ENCODE peak calls at places on chromosomes 5 and 9, in eight cellular contexts. One of them, this sample, is unnamed.
A peak's percentile ranks its signal among the peaks of the same experiment; 100 is the strongest.

GRCh38 chr5:148836272-148837250 is 10.2 kb downstream of the ADRB2 start:
- DNase-seq in H9: no peak
- DNase-seq in thoracic aorta: no peak
- DNase-seq in IMR-90: no peak
- DNase-seq in kidney: no peak
- DNase-seq in neural progenitor cell: no peak
- DNase-seq in endothelial cell of umbilical vein: no peak
- DNase-seq in GM23338: no peak
- DNase-seq in this sample: no peak

GRCh38 chr5:41788800-41789395 is 81.3 kb downstream of the OXCT1 start:
- DNase-seq in H9: no peak
- DNase-seq in thoracic aorta: no peak
- DNase-seq in IMR-90: peak; percentile 74
- DNase-seq in kidney: no peak
- DNase-seq in neural progenitor cell: no peak
- DNase-seq in endothelial cell of umbilical vein: peak; percentile 95
- DNase-seq in GM23338: no peak
- DNase-seq in this sample: no peak

GRCh38 chr5:131268758-131269370 is 5.0 kb downstream of the CDC42SE2 start:
- DNase-seq in H9: no peak
- DNase-seq in thoracic aorta: no peak
- DNase-seq in IMR-90: peak; percentile 52
- DNase-seq in kidney: no peak
- DNase-seq in neural progenitor cell: no peak
- DNase-seq in endothelial cell of umbilical vein: no peak
- DNase-seq in GM23338: no peak
- DNase-seq in this sample: no peak

GRCh38 chr5:61653802-61654580 is 321.9 kb downstream of the ZSWIM6 start:
- DNase-seq in H9: no peak
- DNase-seq in thoracic aorta: no peak
- DNase-seq in IMR-90: no peak
- DNase-seq in kidney: no peak
- DNase-seq in neural progenitor cell: no peak
- DNase-seq in endothelial cell of umbilical vein: no peak
- DNase-seq in GM23338: peak; percentile 20
- DNase-seq in this sample: no peak

GRCh38 chr5:93053825-93054224 is 527.2 kb downstream of the NR2F1-AS1 start:
- DNase-seq in H9: no peak
- DNase-seq in thoracic aorta: no peak
- DNase-seq in IMR-90: peak; percentile 83
- DNase-seq in kidney: no peak
- DNase-seq in neural progenitor cell: no peak
- DNase-seq in endothelial cell of umbilical vein: no peak
- DNase-seq in GM23338: no peak
- DNase-seq in this sample: no peak

GRCh38 chr5:120516799-120517198 is 52.7 kb downstream of the PRR16 start:
- DNase-seq in H9: no peak
- DNase-seq in thoracic aorta: no peak
- DNase-seq in IMR-90: peak; percentile 63
- DNase-seq in kidney: no peak
- DNase-seq in neural progenitor cell: no peak
- DNase-seq in endothelial cell of umbilical vein: no peak
- DNase-seq in GM23338: no peak
- DNase-seq in this sample: no peak

GRCh38 chr5:35813456-35813855 is 43.2 kb upstream of the IL7R start:
- DNase-seq in H9: no peak
- DNase-seq in thoracic aorta: no peak
- DNase-seq in IMR-90: peak; percentile 44
- DNase-seq in kidney: no peak
- DNase-seq in neural progenitor cell: no peak
- DNase-seq in endothelial cell of umbilical vein: no peak
- DNase-seq in GM23338: no peak
- DNase-seq in this sample: no peak

GRCh38 chr5:111973946-111974345 is 217.0 kb upstream of the NREP start:
- DNase-seq in H9: no peak
- DNase-seq in thoracic aorta: no peak
- DNase-seq in IMR-90: no peak
- DNase-seq in kidney: no peak
- DNase-seq in neural progenitor cell: no peak
- DNase-seq in endothelial cell of umbilical vein: no peak
- DNase-seq in GM23338: no peak
- DNase-seq in this sample: no peak

GRCh38 chr5:50667653-50668403 is 1.4 kb downstream of the PARP8 start:
- DNase-seq in H9: peak; percentile 77
- DNase-seq in thoracic aorta: no peak
- DNase-seq in IMR-90: peak; percentile 52
- DNase-seq in kidney: peak; percentile 91
- DNase-seq in neural progenitor cell: peak; percentile 85
- DNase-seq in endothelial cell of umbilical vein: peak; percentile 10
- DNase-seq in GM23338: peak; percentile 92
- DNase-seq in this sample: peak; percentile 92

GRCh38 chr9:91151014-91151740 is 210.5 kb downstream of the AUH start:
- DNase-seq in H9: no peak
- DNase-seq in thoracic aorta: no peak
- DNase-seq in IMR-90: peak; percentile 81
- DNase-seq in kidney: no peak
- DNase-seq in neural progenitor cell: no peak
- DNase-seq in endothelial cell of umbilical vein: no peak
- DNase-seq in GM23338: no peak
- DNase-seq in this sample: no peak

GRCh38 chr5:1507961-1508678 is 15.6 kb downstream of the LPCAT1 start:
- DNase-seq in H9: no peak
- DNase-seq in thoracic aorta: no peak
- DNase-seq in IMR-90: no peak
- DNase-seq in kidney: peak; percentile 52
- DNase-seq in neural progenitor cell: no peak
- DNase-seq in endothelial cell of umbilical vein: no peak
- DNase-seq in GM23338: no peak
- DNase-seq in this sample: peak; percentile 14

GRCh38 chr5:59768204-59769040 is 125.1 kb downstream of the PDE4D start:
- DNase-seq in H9: peak; percentile 69
- DNase-seq in thoracic aorta: no peak
- DNase-seq in IMR-90: peak; percentile 33
- DNase-seq in kidney: peak; percentile 79
- DNase-seq in neural progenitor cell: peak; percentile 93
- DNase-seq in endothelial cell of umbilical vein: peak; percentile 94
- DNase-seq in GM23338: peak; percentile 81
- DNase-seq in this sample: peak; percentile 31

GRCh38 chr9:134634667-134635230 is 6.9 kb upstream of the COL5A1 start:
- DNase-seq in H9: peak; percentile 12
- DNase-seq in thoracic aorta: no peak
- DNase-seq in IMR-90: no peak
- DNase-seq in kidney: no peak
- DNase-seq in neural progenitor cell: no peak
- DNase-seq in endothelial cell of umbilical vein: no peak
- DNase-seq in GM23338: no peak
- DNase-seq in this sample: no peak

GRCh38 chr5:22572941-22573340 is 280.2 kb downstream of the CDH12 start:
- DNase-seq in H9: no peak
- DNase-seq in thoracic aorta: no peak
- DNase-seq in IMR-90: no peak
- DNase-seq in kidney: no peak
- DNase-seq in neural progenitor cell: no peak
- DNase-seq in endothelial cell of umbilical vein: no peak
- DNase-seq in GM23338: no peak
- DNase-seq in this sample: no peak

GRCh38 chr5:5767286-5767928 is 344.9 kb downstream of the ICE1 start:
- DNase-seq in H9: no peak
- DNase-seq in thoracic aorta: no peak
- DNase-seq in IMR-90: no peak
- DNase-seq in kidney: no peak
- DNase-seq in neural progenitor cell: no peak
- DNase-seq in endothelial cell of umbilical vein: no peak
- DNase-seq in GM23338: no peak
- DNase-seq in this sample: no peak

GRCh38 chr9:96741771-96742170 is 36.1 kb downstream of the ZNF510 start:
- DNase-seq in H9: no peak
- DNase-seq in thoracic aorta: no peak
- DNase-seq in IMR-90: no peak
- DNase-seq in kidney: no peak
- DNase-seq in neural progenitor cell: no peak
- DNase-seq in endothelial cell of umbilical vein: no peak
- DNase-seq in GM23338: no peak
- DNase-seq in this sample: no peak

GRCh38 chr9:89978185-89978584 is 373.4 kb downstream of the GADD45G start:
- DNase-seq in H9: peak; percentile 53
- DNase-seq in thoracic aorta: no peak
- DNase-seq in IMR-90: peak; percentile 21
- DNase-seq in kidney: no peak
- DNase-seq in neural progenitor cell: peak; percentile 29
- DNase-seq in endothelial cell of umbilical vein: no peak
- DNase-seq in GM23338: peak; percentile 61
- DNase-seq in this sample: no peak

GRCh38 chr5:322281-322941 is 897 bp downstream of the AHRR start:
- DNase-seq in H9: peak; percentile 56
- DNase-seq in thoracic aorta: no peak
- DNase-seq in IMR-90: peak; percentile 36
- DNase-seq in kidney: no peak
- DNase-seq in neural progenitor cell: no peak
- DNase-seq in endothelial cell of umbilical vein: peak; percentile 30
- DNase-seq in GM23338: peak; percentile 59
- DNase-seq in this sample: no peak

GRCh38 chr9:114743446-114743845 is 61.5 kb upstream of the TEX48 start:
- DNase-seq in H9: no peak
- DNase-seq in thoracic aorta: no peak
- DNase-seq in IMR-90: no peak
- DNase-seq in kidney: no peak
- DNase-seq in neural progenitor cell: no peak
- DNase-seq in endothelial cell of umbilical vein: no peak
- DNase-seq in GM23338: no peak
- DNase-seq in this sample: no peak

GRCh38 chr9:120892748-120893584 is 16.0 kb upstream of the PHF19 start:
- DNase-seq in H9: no peak
- DNase-seq in thoracic aorta: no peak
- DNase-seq in IMR-90: peak; percentile 94
- DNase-seq in kidney: no peak
- DNase-seq in neural progenitor cell: no peak
- DNase-seq in endothelial cell of umbilical vein: peak; percentile 96
- DNase-seq in GM23338: no peak
- DNase-seq in this sample: no peak

GRCh38 chr5:59361454-59361853 is 532.1 kb downstream of the PDE4D start:
- DNase-seq in H9: no peak
- DNase-seq in thoracic aorta: no peak
- DNase-seq in IMR-90: no peak
- DNase-seq in kidney: no peak
- DNase-seq in neural progenitor cell: no peak
- DNase-seq in endothelial cell of umbilical vein: no peak
- DNase-seq in GM23338: no peak
- DNase-seq in this sample: no peak

GRCh38 chr5:34778451-34778850 is 60.5 kb upstream of the TTC23L start:
- DNase-seq in H9: no peak
- DNase-seq in thoracic aorta: no peak
- DNase-seq in IMR-90: no peak
- DNase-seq in kidney: no peak
- DNase-seq in neural progenitor cell: no peak
- DNase-seq in endothelial cell of umbilical vein: no peak
- DNase-seq in GM23338: no peak
- DNase-seq in this sample: no peak

GRCh38 chr9:18707078-18707477 is 233.1 kb downstream of the ADAMTSL1 start:
- DNase-seq in H9: no peak
- DNase-seq in thoracic aorta: no peak
- DNase-seq in IMR-90: peak; percentile 6
- DNase-seq in kidney: no peak
- DNase-seq in neural progenitor cell: no peak
- DNase-seq in endothelial cell of umbilical vein: no peak
- DNase-seq in GM23338: no peak
- DNase-seq in this sample: no peak

GRCh38 chr9:130426883-130427282 is 17.9 kb upstream of the ASS1 start:
- DNase-seq in H9: peak; percentile 60
- DNase-seq in thoracic aorta: no peak
- DNase-seq in IMR-90: peak; percentile 35
- DNase-seq in kidney: no peak
- DNase-seq in neural progenitor cell: no peak
- DNase-seq in endothelial cell of umbilical vein: peak; percentile 90
- DNase-seq in GM23338: no peak
- DNase-seq in this sample: no peak
- TF ChIP-seq CTCF in H9: no peak
- TF ChIP-seq CTCF in thoracic aorta: no peak
- TF ChIP-seq CTCF in IMR-90: no peak
- TF ChIP-seq CTCF in kidney: no peak
- TF ChIP-seq CTCF in neural progenitor cell: no peak
- TF ChIP-seq CTCF in endothelial cell of umbilical vein: no peak
- TF ChIP-seq CTCF in GM23338: no peak
- TF ChIP-seq CTCF in this sample: no peak

GRCh38 chr5:96662725-96663513 is 743 bp downstream of the CAST start:
- DNase-seq in H9: peak; percentile 94
- DNase-seq in thoracic aorta: peak; percentile 65
- DNase-seq in IMR-90: peak; percentile 79
- DNase-seq in kidney: peak; percentile 97
- DNase-seq in neural progenitor cell: peak; percentile 89
- DNase-seq in endothelial cell of umbilical vein: peak; percentile 90
- DNase-seq in GM23338: peak; percentile 84
- DNase-seq in this sample: peak; percentile 89
- TF ChIP-seq CTCF in H9: no peak
- TF ChIP-seq CTCF in thoracic aorta: no peak
- TF ChIP-seq CTCF in IMR-90: no peak
- TF ChIP-seq CTCF in kidney: no peak
- TF ChIP-seq CTCF in neural progenitor cell: no peak
- TF ChIP-seq CTCF in endothelial cell of umbilical vein: no peak
- TF ChIP-seq CTCF in GM23338: no peak
- TF ChIP-seq CTCF in this sample: no peak

GRCh38 chr5:52961238-52961637 is 27.9 kb upstream of the ITGA2 start:
- DNase-seq in H9: no peak
- DNase-seq in thoracic aorta: no peak
- DNase-seq in IMR-90: no peak
- DNase-seq in kidney: no peak
- DNase-seq in neural progenitor cell: no peak
- DNase-seq in endothelial cell of umbilical vein: no peak
- DNase-seq in GM23338: no peak
- DNase-seq in this sample: no peak

GRCh38 chr5:52963636-52964035 is 25.5 kb upstream of the ITGA2 start:
- DNase-seq in H9: no peak
- DNase-seq in thoracic aorta: no peak
- DNase-seq in IMR-90: no peak
- DNase-seq in kidney: no peak
- DNase-seq in neural progenitor cell: no peak
- DNase-seq in endothelial cell of umbilical vein: no peak
- DNase-seq in GM23338: no peak
- DNase-seq in this sample: no peak

GRCh38 chr5:52964138-52964537 is 25.0 kb upstream of the ITGA2 start:
- DNase-seq in H9: no peak
- DNase-seq in thoracic aorta: no peak
- DNase-seq in IMR-90: peak; percentile 17
- DNase-seq in kidney: no peak
- DNase-seq in neural progenitor cell: no peak
- DNase-seq in endothelial cell of umbilical vein: no peak
- DNase-seq in GM23338: no peak
- DNase-seq in this sample: no peak
- TF ChIP-seq CTCF in H9: no peak
- TF ChIP-seq CTCF in thoracic aorta: no peak
- TF ChIP-seq CTCF in IMR-90: peak; percentile 14
- TF ChIP-seq CTCF in kidney: no peak
- TF ChIP-seq CTCF in neural progenitor cell: no peak
- TF ChIP-seq CTCF in endothelial cell of umbilical vein: no peak
- TF ChIP-seq CTCF in GM23338: no peak
- TF ChIP-seq CTCF in this sample: no peak

DNA sequence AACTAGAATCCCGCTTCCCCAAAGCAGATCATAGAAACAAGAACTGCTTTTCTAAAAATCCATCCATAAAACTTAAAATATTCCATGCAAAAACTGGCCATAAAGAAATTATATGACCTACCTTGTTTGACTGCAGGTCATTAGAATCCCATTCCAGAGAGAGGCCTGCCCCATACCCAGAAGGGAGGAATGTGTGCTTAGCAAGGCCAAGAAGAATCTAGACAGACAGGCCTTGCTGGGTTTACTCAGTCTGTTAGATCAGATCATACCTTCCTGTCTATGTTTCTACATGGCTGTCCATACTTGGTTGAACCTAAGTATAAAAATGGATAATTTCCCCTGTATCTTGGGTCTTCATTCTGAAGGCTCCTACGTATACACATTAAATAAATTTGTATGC is 358.8 kb upstream of the TRPC7 start:
- DNase-seq in H9: no peak
- DNase-seq in thoracic aorta: no peak
- DNase-seq in IMR-90: no peak
- DNase-seq in kidney: no peak
- DNase-seq in neural progenitor cell: no peak
- DNase-seq in endothelial cell of umbilical vein: no peak
- DNase-seq in GM23338: no peak
- DNase-seq in this sample: no peak
- TF ChIP-seq CTCF in H9: no peak
- TF ChIP-seq CTCF in thoracic aorta: no peak
- TF ChIP-seq CTCF in IMR-90: no peak
- TF ChIP-seq CTCF in kidney: no peak
- TF ChIP-seq CTCF in neural progenitor cell: no peak
- TF ChIP-seq CTCF in endothelial cell of umbilical vein: no peak
- TF ChIP-seq CTCF in GM23338: no peak
- TF ChIP-seq CTCF in this sample: no peak